ENCODE peak calls at places on chromosome 12, in eight cellular contexts. M is CD8-positive, alpha-beta memory T cell; D is breast epithelium; J is PC-3; B is substantia nigra; H is iPS DF 6.9; Z is Karpas-422; R is neural progenitor cell. A is an unnamed sample.

GRCh38 chr12:130992448-130992847 is 38.7 kb downstream of the ADGRD1 start:
- DNase-seq in M (no peak), D (no peak), J (no peak), B (no peak), H (no peak), Z (no peak), R (no peak), A (no peak)

GRCh38 chr12:43937947-43938346 is 102.1 kb downstream of the TMEM117 start:
- DNase-seq in M (no peak), D (no peak), J (peak), B (no peak), H (no peak), Z (peak), R (no peak), A (peak)

GRCh38 chr12:92030618-92031017 is 115.0 kb downstream of the BTG1 start:
- DNase-seq in M (peak), D (no peak), J (no peak), B (no peak), H (no peak), Z (no peak), R (no peak), A (no peak)

GRCh38 chr12:67820694-67821093 is 168.6 kb upstream of the IFNG-AS1 start:
- DNase-seq in M (no peak), D (no peak), J (no peak), B (no peak), H (no peak), Z (no peak), R (no peak), A (no peak)

GRCh38 chr12:128920468-128920867 is 67.2 kb downstream of the GLT1D1 start:
- DNase-seq in M (no peak), D (no peak), J (peak), B (no peak), H (no peak), Z (no peak), R (no peak), A (peak)

GRCh38 chr12:117076410-117077372 is 22.5 kb downstream of the TESC start:
- DNase-seq in M (no peak), D (no peak), J (peak), B (no peak), H (no peak), Z (no peak), R (no peak), A (no peak)

GRCh38 chr12:39571351-39571750 is 48.3 kb downstream of the ABCD2 start:
- DNase-seq in M (no peak), D (no peak), J (no peak), B (no peak), H (no peak), Z (no peak), R (no peak), A (no peak)

GRCh38 chr12:29616664-29617409 is 119.4 kb upstream of the OVCH1 start:
- DNase-seq in M (no peak), D (no peak), J (peak), B (no peak), H (no peak), Z (no peak), R (no peak), A (peak)

GRCh38 chr12:105393586-105393985 is 63.1 kb downstream of the C12orf75 start:
- DNase-seq in M (no peak), D (no peak), J (no peak), B (no peak), H (no peak), Z (no peak), R (no peak), A (no peak)

GRCh38 chr12:28158353-28158752 is 31.9 kb upstream of the CCDC91 start:
- DNase-seq in M (no peak), D (no peak), J (no peak), B (no peak), H (no peak), Z (no peak), R (no peak), A (peak)

GRCh38 chr12:42589465-42590323 is at the start of gene PRICKLE1:
- DNase-seq in M (no peak), D (no peak), J (peak), B (no peak), H (no peak), Z (no peak), R (peak), A (peak)

GRCh38 chr12:100345020-100345767 is 11.7 kb upstream of the SLC17A8 start:
- DNase-seq in M (no peak), D (no peak), J (no peak), B (no peak), H (no peak), Z (no peak), R (no peak), A (no peak)

GRCh38 chr12:131066886-131067490 is 113.3 kb downstream of the ADGRD1 start:
- DNase-seq in M (no peak), D (no peak), J (no peak), B (no peak), H (no peak), Z (no peak), R (no peak), A (no peak)

GRCh38 chr12:120760349-120761245 is 35.0 kb downstream of the ACADS start:
- DNase-seq in M (no peak), D (no peak), J (no peak), B (no peak), H (no peak), Z (no peak), R (no peak), A (no peak)

GRCh38 chr12:49706351-49707126 is 666 bp downstream of the FMNL3 start:
- DNase-seq in M (no peak), D (no peak), J (no peak), B (no peak), H (no peak), Z (peak), R (peak), A (peak)

GRCh38 chr12:118356809-118357326 is 15.8 kb downstream of the TAOK3 start:
- DNase-seq in M (no peak), D (no peak), J (peak), B (no peak), H (no peak), Z (no peak), R (no peak), A (peak)

GRCh38 chr12:54701940-54702592 is 53.9 kb upstream of the DCD start:
- DNase-seq in M (no peak), D (no peak), J (peak), B (no peak), H (no peak), Z (peak), R (peak), A (peak)

GRCh38 chr12:67509987-67510386 is 138.6 kb upstream of the DYRK2 start:
- DNase-seq in M (no peak), D (no peak), J (no peak), B (no peak), H (no peak), Z (no peak), R (no peak), A (no peak)

GRCh38 chr12:88409257-88409656 is 171.0 kb downstream of the KITLG start:
- DNase-seq in M (no peak), D (no peak), J (no peak), B (no peak), H (no peak), Z (no peak), R (no peak), A (no peak)

GRCh38 chr12:52243774-52244614 is 11.0 kb downstream of the KRT7 start:
- DNase-seq in M (peak), D (peak), J (peak), B (peak), H (no peak), Z (no peak), R (no peak), A (peak)
- H3K27ac ChIP-seq in M (no peak), D (peak), J (peak), B (no peak), H (no peak), Z (no peak), R (no peak), A (peak)

DNA sequence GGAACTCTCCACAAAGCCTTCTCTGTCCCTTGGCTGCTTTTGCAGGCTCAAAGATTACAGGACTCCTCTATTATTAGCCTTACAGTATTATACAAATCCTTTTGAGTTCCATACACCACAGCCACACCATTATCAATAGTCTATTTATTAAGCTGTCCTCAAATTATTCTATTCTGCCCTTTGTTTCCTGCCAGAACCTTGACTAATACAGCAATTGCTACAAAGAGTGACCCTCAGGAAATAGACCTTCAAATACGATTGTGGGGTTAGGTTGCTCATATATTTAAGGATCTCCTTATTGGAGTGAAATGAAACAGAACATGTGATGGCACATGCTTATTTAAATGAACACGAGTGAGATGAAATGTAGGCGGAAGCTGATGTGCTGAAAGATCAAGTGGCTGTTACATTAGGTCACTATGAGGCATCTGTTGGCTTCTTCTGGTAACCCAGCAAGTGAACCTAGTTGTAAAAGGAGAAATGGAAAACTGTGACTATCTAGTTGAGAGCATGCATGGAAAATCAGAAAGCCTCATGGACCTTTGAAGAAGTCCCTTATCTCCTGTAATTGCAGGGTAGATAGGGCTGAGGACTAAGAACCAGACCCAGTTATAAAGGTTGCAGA is 75.5 kb downstream of the AVPR1A start:
- DNase-seq in M (no peak), D (no peak), J (no peak), B (no peak), H (no peak), Z (no peak), R (no peak), A (no peak)
- H3K27ac ChIP-seq in M (no peak), D (no peak), J (no peak), B (no peak), H (no peak), Z (no peak), R (no peak), A (no peak)

DNA sequence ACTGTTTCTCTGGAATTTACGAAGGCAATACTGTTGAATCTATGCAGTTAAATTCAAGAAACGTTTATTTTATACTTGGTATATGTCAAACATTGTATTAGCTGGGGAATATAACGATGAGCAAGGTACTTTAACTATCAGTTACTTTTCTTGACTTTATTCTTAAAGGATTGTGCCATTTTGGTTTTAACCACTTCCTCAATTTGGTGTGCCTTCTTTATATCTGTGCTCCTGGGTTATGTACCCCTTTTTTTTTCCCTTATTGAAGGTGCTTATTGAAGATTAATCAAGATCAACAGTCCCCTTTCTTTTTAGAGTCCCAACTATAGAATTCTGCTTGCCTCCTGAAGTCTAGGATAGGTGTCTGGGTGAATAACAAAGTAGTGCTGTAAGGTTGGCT is 5.8 kb downstream of the RAB21 start:
- DNase-seq in M (no peak), D (no peak), J (no peak), B (no peak), H (no peak), Z (no peak), R (no peak), A (no peak)
- H3K27ac ChIP-seq in M (no peak), D (no peak), J (no peak), B (no peak), H (no peak), Z (no peak), R (no peak), A (no peak)

GRCh38 chr12:1007276-1007675 is 16.3 kb downstream of the ERC1 start:
- DNase-seq in M (no peak), D (no peak), J (no peak), B (no peak), H (no peak), Z (no peak), R (no peak), A (no peak)
- H3K27ac ChIP-seq in M (no peak), D (no peak), J (no peak), B (no peak), H (no peak), Z (no peak), R (no peak), A (no peak)

GRCh38 chr12:47820631-47821345 is 1.1 kb upstream of the HDAC7 start:
- DNase-seq in M (no peak), D (peak), J (peak), B (peak), H (no peak), Z (no peak), R (peak), A (peak)

GRCh38 chr12:47821346-47821706 is 1.6 kb upstream of the HDAC7 start:
- DNase-seq in M (no peak), D (no peak), J (no peak), B (no peak), H (no peak), Z (no peak), R (no peak), A (no peak)

GRCh38 chr12:47823422-47824086 is 3.9 kb upstream of the HDAC7 start:
- DNase-seq in M (no peak), D (no peak), J (no peak), B (no peak), H (no peak), Z (no peak), R (no peak), A (no peak)

GRCh38 chr12:47822863-47823262 is 3.2 kb upstream of the HDAC7 start:
- DNase-seq in M (no peak), D (no peak), J (peak), B (no peak), H (no peak), Z (no peak), R (no peak), A (no peak)

DNA sequence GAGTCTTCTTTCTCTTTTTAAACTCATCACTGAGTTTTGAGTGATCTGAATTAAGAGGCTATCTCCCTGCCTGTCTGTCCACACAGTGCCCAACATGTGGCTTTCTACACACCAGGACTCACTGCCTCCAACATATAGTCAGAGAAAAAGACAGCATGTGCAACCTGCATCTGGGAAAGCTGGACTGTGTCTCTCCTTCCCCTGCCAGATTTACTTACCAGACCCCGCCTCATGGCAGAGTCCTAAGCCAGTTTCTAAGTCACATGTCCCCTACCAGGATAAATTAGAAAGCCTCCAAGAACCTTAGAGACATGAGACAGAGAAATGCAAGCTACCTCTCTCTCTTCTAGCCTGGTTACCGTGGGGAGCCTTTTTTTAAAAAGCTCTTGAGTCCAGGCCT is 2.7 kb upstream of the HDAC7 start:
- DNase-seq in M (no peak), D (no peak), J (no peak), B (no peak), H (no peak), Z (no peak), R (no peak), A (no peak)
- H3K27ac ChIP-seq in M (no peak), D (peak), J (peak), B (no peak), H (no peak), Z (no peak), R (no peak), A (peak)

DNA sequence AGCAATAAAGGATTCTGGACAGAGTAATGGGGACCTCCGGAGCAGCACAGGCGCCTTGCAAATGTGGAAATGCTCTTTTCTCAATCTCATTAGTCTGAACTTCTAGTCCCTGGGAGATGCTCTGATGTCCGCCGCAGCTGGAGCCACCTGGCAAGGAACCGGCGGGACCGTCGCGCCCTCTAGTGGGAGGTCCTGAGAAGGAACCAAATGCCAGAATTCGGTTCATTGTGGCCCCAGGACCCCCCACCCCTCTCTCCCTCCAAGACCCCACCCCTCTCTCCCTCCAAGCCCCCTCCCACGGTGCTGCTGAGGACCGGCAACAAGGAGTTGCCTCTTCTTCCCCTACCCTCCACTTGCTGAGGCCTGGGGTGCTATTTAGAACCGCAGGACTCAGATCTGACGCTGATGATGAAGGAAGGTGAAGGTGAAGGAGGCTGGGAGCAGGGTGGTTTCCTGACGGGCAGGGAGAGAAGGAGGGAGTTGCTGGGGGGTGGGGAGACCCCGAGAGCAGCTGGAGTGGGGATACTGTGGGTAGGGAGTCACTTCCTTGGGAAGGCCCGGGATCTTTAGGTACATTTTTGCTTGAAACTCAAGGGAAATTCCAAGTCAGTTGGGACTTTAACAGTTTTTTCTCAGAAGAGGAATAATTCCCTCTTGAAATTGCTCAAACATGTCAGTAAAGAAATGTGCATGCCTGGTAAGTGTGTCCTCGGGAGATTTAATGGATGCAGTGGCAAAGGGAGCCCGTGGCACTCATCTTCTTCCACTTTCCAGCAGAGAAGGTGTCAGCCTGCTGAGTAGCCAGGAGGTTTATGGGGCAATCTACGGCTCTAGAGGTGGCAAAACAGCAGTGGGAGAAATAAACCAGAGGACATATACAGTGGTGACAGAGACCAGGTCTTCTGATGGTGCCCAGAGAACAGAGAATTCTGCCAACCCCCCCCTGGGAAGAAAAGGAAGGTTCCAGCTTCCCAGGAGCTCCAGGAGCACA is 42.6 kb downstream of the SMIM41 start:
- DNase-seq in M (peak), D (no peak), J (peak), B (peak), H (no peak), Z (peak), R (peak), A (peak)
- H3K27ac ChIP-seq in M (no peak), D (no peak), J (no peak), B (no peak), H (no peak), Z (peak), R (no peak), A (no peak)

DNA sequence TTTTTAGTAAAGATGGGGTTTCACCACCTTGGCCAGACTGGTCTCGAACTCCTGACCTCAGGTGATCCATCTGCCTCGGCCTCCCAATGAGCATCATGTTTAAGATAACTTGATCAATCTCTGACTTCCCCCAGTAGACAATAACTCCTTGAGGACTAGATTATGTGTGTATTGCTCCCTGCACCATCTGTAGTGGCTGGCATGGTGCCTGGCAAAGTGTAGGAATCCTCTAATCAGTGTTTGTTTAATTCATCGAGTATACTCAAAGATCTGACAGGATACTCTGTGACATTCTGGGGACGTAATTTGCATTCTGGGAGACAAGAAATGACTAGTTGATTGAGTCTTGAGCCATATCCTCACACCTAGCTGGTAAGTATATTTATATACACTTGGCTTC is 873.5 kb upstream of the TMEM132C start:
- DNase-seq in M (no peak), D (no peak), J (no peak), B (no peak), H (no peak), Z (no peak), R (no peak), A (no peak)
- H3K27ac ChIP-seq in M (no peak), D (no peak), J (no peak), B (no peak), H (no peak), Z (no peak), R (no peak), A (no peak)

DNA sequence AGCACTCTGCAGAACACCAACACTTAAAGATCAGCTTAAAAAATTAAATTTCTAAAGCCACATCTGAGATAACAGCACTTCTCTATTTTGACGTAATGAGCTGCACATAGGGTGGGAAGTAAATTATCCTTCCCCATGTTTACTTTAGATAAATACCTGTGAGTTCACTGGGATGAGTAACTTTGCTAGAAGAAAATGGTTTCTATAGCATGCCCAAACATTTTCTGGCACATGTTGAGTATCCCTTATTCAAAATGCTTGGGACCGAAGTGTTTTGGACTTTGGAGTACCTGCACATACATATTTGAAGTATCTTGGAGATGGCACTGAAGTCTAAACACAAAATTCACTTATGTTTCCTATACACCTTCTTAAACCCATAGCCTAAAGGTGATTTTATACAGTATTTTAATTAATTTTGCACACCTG is 6.6 kb downstream of the SLC38A2 start:
- DNase-seq in M (no peak), D (no peak), J (peak), B (no peak), H (no peak), Z (no peak), R (no peak), A (no peak)
- H3K27ac ChIP-seq in M (no peak), D (no peak), J (peak), B (no peak), H (no peak), Z (no peak), R (peak), A (no peak)